ENCODE peak calls at places on chromosomes 7 and 10, in five cellular contexts. R is CD4-positive, alpha-beta memory T cell; N is kidney; L is CD8-positive, alpha-beta T cell; I is T-helper 9 cell. Q is an unnamed sample.

GRCh38 chr7:63080831-63081230 is 917.8 kb upstream of the ZNF722 start:
- DNase-seq in I (no peak), R (no peak), N (no peak), L (no peak), Q (no peak)

GRCh38 chr10:93006435-93007039 is 54.1 kb upstream of the CYP26C1 start:
- DNase-seq in R (no peak), L (no peak), N (no peak), I (no peak), Q (peak; percentile 53)

GRCh38 chr7:20219446-20220292 is 2.5 kb upstream of the MACC1 start:
- DNase-seq in R (no peak), N (peak; percentile 86), L (peak; percentile 18), I (no peak), Q (peak; percentile 100)

GRCh38 chr10:45624724-45625123 is 47.8 kb downstream of the ZFAND4 start:
- DNase-seq in N (no peak), I (no peak), L (no peak), R (no peak), Q (no peak)

GRCh38 chr10:69479241-69479730 is 28.0 kb downstream of the TSPAN15 start:
- DNase-seq in L (no peak), R (no peak), I (no peak), N (peak; percentile 66), Q (peak; percentile 67)

GRCh38 chr7:17485368-17485767 is 186.9 kb downstream of the AHR start:
- DNase-seq in I (no peak), R (no peak), N (no peak), L (no peak), Q (no peak)

GRCh38 chr7:4200546-4201094 is 481.5 kb upstream of the FOXK1 start:
- DNase-seq in I (no peak), N (no peak), R (no peak), L (no peak), Q (peak; percentile 25)

GRCh38 chr7:148587076-148587475 is 3.5 kb upstream of the C7orf33 start:
- DNase-seq in R (no peak), I (no peak), N (no peak), L (no peak), Q (peak; percentile 86)